ENCODE peak calls at places on chromosomes 2 and 18, in six cellular contexts. One of them, this sample, is unnamed.

GRCh38 chr2:16069663-16069932 is 129.2 kb downstream of the MYCN start:
- DNase-seq in AG04450: no peak
- DNase-seq in GM12878: no peak
- DNase-seq in IMR-90: no peak
- DNase-seq in left lung: no peak
- DNase-seq in SK-N-SH: no peak
- DNase-seq in this sample: no peak

GRCh38 chr2:130341562-130342019 is 1.1 kb upstream of the IMP4 start:
- DNase-seq in AG04450: no peak
- DNase-seq in left lung: no peak
- DNase-seq in IMR-90: no peak
- DNase-seq in GM12878: no peak
- DNase-seq in SK-N-SH: no peak
- DNase-seq in this sample: no peak

GRCh38 chr2:96888082-96889011 is 18.5 kb upstream of the SEMA4C start:
- DNase-seq in GM12878: no peak
- DNase-seq in AG04450: no peak
- DNase-seq in left lung: peak; percentile 72
- DNase-seq in SK-N-SH: no peak
- DNase-seq in IMR-90: no peak
- DNase-seq in this sample: no peak

GRCh38 chr18:12652861-12653401 is 5.0 kb downstream of the SPIRE1 start:
- DNase-seq in SK-N-SH: peak; percentile 56
- DNase-seq in AG04450: no peak
- DNase-seq in IMR-90: peak; percentile 46
- DNase-seq in left lung: no peak
- DNase-seq in GM12878: no peak
- DNase-seq in this sample: no peak

GRCh38 chr2:101038455-101039255 is 36.6 kb downstream of the RPL31 start:
- DNase-seq in GM12878: no peak
- DNase-seq in IMR-90: no peak
- DNase-seq in left lung: no peak
- DNase-seq in SK-N-SH: no peak
- DNase-seq in AG04450: no peak
- DNase-seq in this sample: no peak

GRCh38 chr18:8165095-8165494 is 444.1 kb upstream of the RAB12 start:
- DNase-seq in SK-N-SH: no peak
- DNase-seq in GM12878: no peak
- DNase-seq in AG04450: no peak
- DNase-seq in left lung: no peak
- DNase-seq in IMR-90: no peak
- DNase-seq in this sample: no peak

GRCh38 chr2:40751981-40752380 is 300.1 kb upstream of the SLC8A1 start:
- DNase-seq in left lung: no peak
- DNase-seq in SK-N-SH: no peak
- DNase-seq in IMR-90: peak; percentile 27
- DNase-seq in AG04450: no peak
- DNase-seq in GM12878: no peak
- DNase-seq in this sample: no peak

GRCh38 chr2:13056259-13056843 is 339.6 kb downstream of the TRIB2 start:
- DNase-seq in SK-N-SH: peak; percentile 41
- DNase-seq in AG04450: no peak
- DNase-seq in GM12878: no peak
- DNase-seq in IMR-90: peak; percentile 7
- DNase-seq in left lung: no peak
- DNase-seq in this sample: no peak

GRCh38 chr2:233210843-233211600 is 40.5 kb upstream of the ATG16L1 start:
- DNase-seq in left lung: peak; percentile 85
- DNase-seq in GM12878: no peak
- DNase-seq in AG04450: peak; percentile 82
- DNase-seq in SK-N-SH: no peak
- DNase-seq in IMR-90: peak; percentile 90
- DNase-seq in this sample: peak; percentile 27

GRCh38 chr2:26471278-26471677 is 6.6 kb downstream of the OTOF start:
- DNase-seq in left lung: no peak
- DNase-seq in GM12878: no peak
- DNase-seq in SK-N-SH: no peak
- DNase-seq in IMR-90: no peak
- DNase-seq in AG04450: no peak
- DNase-seq in this sample: no peak

DNA sequence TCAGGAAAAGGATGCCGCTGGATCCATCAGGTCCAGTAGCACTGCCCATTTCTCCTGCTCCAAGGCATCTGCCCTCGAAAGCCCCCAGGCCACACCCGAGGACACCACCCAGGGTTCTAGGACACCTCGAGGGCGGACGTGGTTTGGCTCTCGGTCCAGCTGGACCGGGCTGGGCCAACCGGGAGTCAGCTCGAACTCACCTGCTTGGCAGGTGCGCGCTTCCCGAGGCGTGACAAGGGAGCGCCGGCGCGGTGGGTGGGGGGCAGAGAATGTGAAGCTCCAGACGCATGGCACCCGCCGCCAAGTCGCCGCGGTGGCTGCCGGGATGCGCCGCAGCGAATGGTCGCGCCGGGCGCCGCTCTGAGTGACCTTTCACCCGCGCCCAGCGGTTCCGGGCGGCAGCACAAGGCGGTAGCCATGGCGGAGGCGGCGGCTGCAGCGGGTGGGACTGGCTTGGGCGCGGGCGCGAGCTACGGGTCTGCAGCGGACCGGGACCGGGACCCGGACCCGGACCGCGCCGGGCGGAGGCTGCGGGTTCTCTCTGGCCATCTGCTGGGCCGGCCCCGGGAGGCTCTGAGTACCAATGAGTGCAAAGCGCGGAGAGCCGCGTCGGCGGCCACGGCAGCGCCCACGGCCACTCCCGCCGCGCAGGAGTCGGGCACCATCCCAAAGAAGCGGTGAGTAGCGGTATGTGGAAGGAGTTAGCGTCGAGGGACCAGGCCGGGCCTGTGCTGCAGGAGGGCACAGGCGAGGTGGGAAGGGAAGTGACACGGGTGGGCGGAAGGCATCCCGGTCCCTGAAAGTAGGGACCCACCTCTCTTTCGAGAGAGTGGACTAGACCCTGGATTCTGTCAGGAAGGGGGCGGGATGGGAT is at the start of gene AGPS:
- DNase-seq in GM12878: peak; percentile 30
- DNase-seq in SK-N-SH: peak; percentile 92
- DNase-seq in left lung: peak; percentile 85
- DNase-seq in IMR-90: peak; percentile 52
- DNase-seq in AG04450: no peak
- DNase-seq in this sample: no peak
- TF ChIP-seq CTCF in GM12878: no peak
- TF ChIP-seq CTCF in SK-N-SH: no peak
- TF ChIP-seq CTCF in left lung: peak; percentile 69
- TF ChIP-seq CTCF in IMR-90: no peak
- TF ChIP-seq CTCF in AG04450: peak; percentile 1
- TF ChIP-seq CTCF in this sample: no peak

DNA sequence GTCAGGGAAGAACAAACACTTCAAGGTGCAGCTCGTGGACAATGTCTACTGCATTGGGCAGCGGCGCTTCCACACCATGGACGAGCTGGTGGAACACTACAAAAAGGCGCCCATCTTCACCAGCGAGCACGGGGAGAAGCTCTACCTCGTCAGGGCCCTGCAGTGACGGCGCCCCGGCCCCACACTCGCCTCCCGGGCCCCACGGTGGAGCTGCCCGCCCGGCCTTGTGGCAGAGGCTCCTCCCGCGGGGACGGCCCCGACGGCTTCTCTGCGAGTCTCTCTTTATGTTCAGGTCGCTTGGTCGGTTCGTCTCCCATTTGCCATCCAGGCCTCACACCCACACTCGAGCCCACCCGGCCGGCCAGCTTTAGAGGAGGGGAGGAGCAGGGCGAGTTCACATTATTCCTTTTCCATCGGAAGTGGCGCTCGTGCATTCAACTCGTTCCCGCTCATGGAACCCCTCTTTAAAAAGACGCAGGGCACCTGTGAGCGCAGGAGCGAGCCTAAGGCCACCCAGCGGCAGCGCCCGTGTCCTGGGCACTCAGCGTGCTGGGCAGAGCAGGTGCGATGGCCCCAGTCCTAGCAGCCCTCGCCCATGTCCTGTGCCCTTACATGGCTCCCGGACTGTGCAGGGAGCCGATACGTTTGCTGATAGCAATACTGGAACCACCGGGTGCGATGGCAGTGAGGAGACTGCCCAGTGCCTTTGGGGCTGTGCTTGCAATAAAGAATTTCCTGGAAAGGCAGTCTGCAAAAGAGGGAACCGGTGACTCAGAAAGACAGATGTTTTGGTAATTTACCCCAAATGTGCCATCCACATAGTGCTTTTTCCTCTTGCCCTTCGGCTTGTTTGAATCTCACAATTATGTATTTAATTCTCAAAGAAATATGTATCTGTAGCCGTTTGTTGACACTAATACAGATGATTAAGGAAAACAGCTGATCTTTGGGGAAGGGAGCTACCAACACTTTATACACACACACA is 148.6 kb downstream of the NCK2 start:
- DNase-seq in SK-N-SH: no peak
- DNase-seq in GM12878: no peak
- DNase-seq in IMR-90: no peak
- DNase-seq in AG04450: no peak
- DNase-seq in left lung: no peak
- DNase-seq in this sample: no peak
- H3K4me3 ChIP-seq in SK-N-SH: no peak overlapping the region
- H3K4me3 ChIP-seq in GM12878: no peak overlapping the region
- H3K4me3 ChIP-seq in IMR-90: no peak overlapping the region
- H3K4me3 ChIP-seq in AG04450: no peak overlapping the region
- H3K4me3 ChIP-seq in left lung: no peak overlapping the region
- H3K4me3 ChIP-seq in this sample: no peak overlapping the region

GRCh38 chr2:160910681-160911080 is 249.5 kb upstream of the TANK start:
- DNase-seq in IMR-90: peak; percentile 66
- DNase-seq in AG04450: peak; percentile 23
- DNase-seq in SK-N-SH: peak; percentile 15
- DNase-seq in GM12878: no peak
- DNase-seq in left lung: no peak
- DNase-seq in this sample: no peak

GRCh38 chr2:160912276-160912675 is 248.0 kb upstream of the TANK start:
- DNase-seq in IMR-90: no peak
- DNase-seq in GM12878: no peak
- DNase-seq in SK-N-SH: no peak
- DNase-seq in AG04450: no peak
- DNase-seq in left lung: no peak
- DNase-seq in this sample: no peak

GRCh38 chr2:160909781-160910242 is 250.4 kb upstream of the TANK start:
- DNase-seq in GM12878: no peak
- DNase-seq in AG04450: peak; percentile 34
- DNase-seq in IMR-90: peak; percentile 72
- DNase-seq in left lung: no peak
- DNase-seq in SK-N-SH: no peak
- DNase-seq in this sample: no peak

GRCh38 chr2:160913323-160913722 is 246.9 kb upstream of the TANK start:
- DNase-seq in AG04450: no peak
- DNase-seq in left lung: no peak
- DNase-seq in GM12878: no peak
- DNase-seq in IMR-90: no peak
- DNase-seq in SK-N-SH: no peak
- DNase-seq in this sample: no peak

DNA sequence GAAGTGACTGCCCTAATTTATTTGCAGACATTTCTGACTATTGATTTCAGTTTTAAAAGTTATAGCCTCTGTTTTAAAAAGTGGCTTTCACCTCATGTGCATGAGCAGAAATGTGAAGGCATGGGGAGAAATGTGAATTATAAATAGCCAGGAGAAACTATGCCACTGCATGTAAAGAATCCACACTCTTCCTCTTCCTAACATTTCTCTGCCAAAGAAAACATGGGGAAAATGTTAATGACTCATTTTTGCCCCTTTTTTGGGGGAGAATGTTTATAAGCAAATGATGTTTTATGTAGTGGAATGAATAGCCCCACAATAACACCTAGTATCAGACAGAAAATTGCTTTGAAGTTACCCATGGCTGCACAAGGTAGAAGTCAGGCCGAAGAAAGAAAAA is 249.0 kb upstream of the TANK start:
- DNase-seq in IMR-90: no peak
- DNase-seq in SK-N-SH: no peak
- DNase-seq in left lung: no peak
- DNase-seq in GM12878: no peak
- DNase-seq in AG04450: no peak
- DNase-seq in this sample: no peak
- TF ChIP-seq CTCF in IMR-90: no peak
- TF ChIP-seq CTCF in SK-N-SH: no peak
- TF ChIP-seq CTCF in left lung: no peak
- TF ChIP-seq CTCF in GM12878: no peak
- TF ChIP-seq CTCF in AG04450: no peak
- TF ChIP-seq CTCF in this sample: no peak

DNA sequence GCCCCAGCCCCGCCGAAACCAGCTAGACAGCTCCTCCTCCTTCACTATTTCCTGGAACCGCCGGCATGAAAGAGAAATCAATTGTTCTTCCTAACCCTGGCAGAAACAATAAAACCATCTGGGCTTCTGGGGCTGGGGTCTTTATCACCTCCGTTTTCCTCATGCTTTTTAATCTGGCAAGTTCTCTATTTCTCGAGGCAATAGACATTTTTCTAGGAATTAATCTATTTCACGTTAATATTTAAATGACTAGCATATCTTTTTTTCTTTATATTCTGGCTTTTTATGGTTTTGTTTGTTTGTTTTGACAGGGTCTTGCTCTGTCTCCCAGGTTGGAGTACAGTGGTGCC is 1.4 kb upstream of the KIF1A start:
- DNase-seq in IMR-90: no peak
- DNase-seq in left lung: no peak
- DNase-seq in AG04450: no peak
- DNase-seq in SK-N-SH: no peak
- DNase-seq in GM12878: no peak
- DNase-seq in this sample: no peak
- H3K4me3 ChIP-seq in IMR-90: no peak overlapping the region
- H3K4me3 ChIP-seq in left lung: no peak overlapping the region
- H3K4me3 ChIP-seq in AG04450: no peak overlapping the region
- H3K4me3 ChIP-seq in SK-N-SH: no peak overlapping the region
- H3K4me3 ChIP-seq in GM12878: no peak overlapping the region
- H3K4me3 ChIP-seq in this sample: no peak overlapping the region

DNA sequence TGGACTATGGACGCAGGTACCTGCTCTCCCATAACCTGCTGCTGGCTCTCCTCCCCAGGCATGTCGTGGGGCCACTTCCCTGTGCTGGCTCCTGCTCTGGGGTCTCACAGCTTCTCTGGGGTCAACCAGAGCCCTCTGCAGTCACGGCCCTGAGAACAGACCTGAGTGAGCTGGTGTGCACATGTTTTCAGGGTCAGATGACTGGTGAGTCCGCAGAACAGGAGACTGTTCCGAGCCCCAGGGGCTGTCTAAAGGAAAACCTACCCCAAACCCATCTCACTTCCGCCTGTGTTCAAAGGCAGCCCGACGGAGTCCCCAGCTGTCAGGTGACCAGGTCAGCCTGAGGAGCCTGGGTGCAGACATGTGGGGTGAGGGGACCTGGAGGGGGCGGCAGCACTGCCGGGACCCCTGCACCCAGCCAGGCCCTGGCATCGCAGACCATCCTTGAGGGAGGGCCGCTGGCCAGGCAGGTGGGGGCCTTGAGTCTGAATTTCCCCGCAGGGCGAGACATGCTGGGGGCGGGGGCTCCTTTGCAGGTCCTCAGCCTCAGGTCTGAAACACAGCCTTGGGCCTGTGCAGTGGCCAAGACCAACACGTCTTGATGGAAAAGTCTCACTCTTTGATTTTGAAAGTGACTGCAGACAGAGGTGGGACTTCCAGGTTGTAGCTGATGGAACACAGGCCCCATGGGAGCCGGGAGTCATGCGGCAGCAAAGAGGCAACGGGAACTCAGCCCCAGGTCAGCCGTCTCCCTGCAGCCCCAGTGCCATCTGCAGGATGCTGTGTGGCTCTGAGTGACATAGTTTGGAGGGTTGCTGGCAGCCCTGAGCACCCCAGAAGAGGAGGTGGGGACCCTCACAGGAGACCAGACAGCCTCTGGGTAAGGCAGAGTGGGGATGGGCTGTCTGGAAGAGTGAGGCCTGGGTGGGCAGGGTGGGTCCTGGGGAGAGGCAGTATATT is 65.3 kb downstream of the TWIST2 start:
- DNase-seq in left lung: no peak
- DNase-seq in AG04450: no peak
- DNase-seq in GM12878: no peak
- DNase-seq in SK-N-SH: no peak
- DNase-seq in IMR-90: no peak
- DNase-seq in this sample: no peak
- TF ChIP-seq CTCF in left lung: no peak
- TF ChIP-seq CTCF in AG04450: no peak
- TF ChIP-seq CTCF in GM12878: no peak
- TF ChIP-seq CTCF in SK-N-SH: no peak
- TF ChIP-seq CTCF in IMR-90: no peak
- TF ChIP-seq CTCF in this sample: no peak